ENCODE peak calls at places on chromosome 15, in seven cellular contexts. I is left ventricle myocardium superior; Y is activated naive CD8-positive, alpha-beta T cell treated with anti-CD3 and anti-CD28 coated beads, Interleukin-2, amount 50 U/mL, for 16 hours; W is activated CD4-positive, alpha-beta T cell treated with anti-CD3 and anti-CD28 coated beads for 1 hour; S is ureter; Z is endothelial cell; G is GM10248. E is an unnamed sample.

GRCh38 chr15:35279811-35280210 is 194.7 kb upstream of the NANOGP8 start:
- DNase-seq in G (no peak), W (no peak), Y (no peak), I (no peak), S (no peak), Z (no peak), E (no peak)

GRCh38 chr15:85865070-85865684 is 70.5 kb upstream of the KLHL25 start:
- DNase-seq in Y (no peak), S (no peak), Z (peak; percentile 62), I (peak; percentile 37), W (no peak), G (peak; percentile 35), E (no peak)

GRCh38 chr15:80695099-80695910 is at the start of gene ABHD17C:
- DNase-seq in G (peak; percentile 82), Y (no peak), I (peak; percentile 84), S (peak; percentile 60), W (peak; percentile 15), Z (peak; percentile 58), E (peak; percentile 71)

GRCh38 chr15:69490356-69491050 is 37.9 kb downstream of the RPLP1 start:
- DNase-seq in G (no peak), Z (no peak), S (no peak), I (no peak), Y (no peak), W (no peak), E (no peak)

GRCh38 chr15:27527490-27528067 is 556.6 kb downstream of the GABRG3 start:
- DNase-seq in S (no peak), Y (no peak), Z (no peak), G (no peak), W (no peak), I (no peak), E (no peak)

GRCh38 chr15:99614749-99615288 is 49.0 kb downstream of the MEF2A start:
- DNase-seq in W (no peak), I (no peak), Z (no peak), G (no peak), Y (no peak), S (no peak), E (no peak)

GRCh38 chr15:63288778-63289378 is 11.5 kb downstream of the APH1B start:
- DNase-seq in Y (no peak), S (no peak), G (peak; percentile 49), W (no peak), I (no peak), Z (no peak), E (no peak)

GRCh38 chr15:32956006-32956405 is 238.2 kb downstream of the GREM1 start:
- DNase-seq in I (no peak), Y (no peak), G (peak; percentile 40), W (no peak), S (no peak), Z (peak; percentile 15), E (no peak)

GRCh38 chr15:53530762-53531161 is 228.7 kb downstream of the WDR72 start:
- DNase-seq in Y (no peak), S (no peak), G (no peak), Z (no peak), I (no peak), W (no peak), E (no peak)

GRCh38 chr15:80036067-80036466 is 23.4 kb upstream of the ZFAND6 start:
- DNase-seq in Z (no peak), S (no peak), G (no peak), Y (no peak), I (no peak), W (no peak), E (no peak)

GRCh38 chr15:69794643-69795461 is 302.9 kb downstream of the TLE3 start:
- DNase-seq in W (no peak), Y (no peak), I (no peak), Z (no peak), S (no peak), G (no peak), E (peak; percentile 50)

GRCh38 chr15:39478996-39479395 is 101.9 kb upstream of the THBS1 start:
- DNase-seq in Z (no peak), S (no peak), G (no peak), W (no peak), I (no peak), Y (no peak), E (no peak)

GRCh38 chr15:67166280-67167009 is 88.0 kb downstream of the AAGAB start:
- DNase-seq in G (no peak), Y (no peak), W (no peak), Z (no peak), I (no peak), S (no peak), E (no peak)

GRCh38 chr15:34813446-34814190 is 18.3 kb upstream of the ACTC1 start:
- DNase-seq in Y (no peak), G (no peak), S (no peak), Z (no peak), W (no peak), I (no peak), E (no peak)

GRCh38 chr15:90020041-90020735 is 19.1 kb downstream of the ZNF710 start:
- DNase-seq in W (no peak), I (no peak), Z (peak; percentile 48), S (no peak), G (no peak), Y (no peak), E (no peak)

GRCh38 chr15:70101459-70102113 is 3.9 kb upstream of the TLE3 start:
- DNase-seq in W (no peak), S (no peak), G (no peak), Y (no peak), Z (peak; percentile 68), I (peak; percentile 58), E (peak; percentile 59)

GRCh38 chr15:58203537-58203936 is 65.4 kb downstream of the AQP9 start:
- DNase-seq in I (no peak), Y (no peak), W (no peak), G (no peak), S (no peak), Z (no peak), E (no peak)

E was measured in left cardiac atrium.